ENCODE peak calls at places on chromosomes 2 and 18, in four cellular contexts. B, M, F and Q are unnamed samples.

GRCh38 chr2:223696719-223697118 is 94.6 kb upstream of the SCG2 start:
- DNase-seq in M (no peak), F (no peak), B (no peak), Q (no peak)

GRCh38 chr18:48786621-48787522 is 163.9 kb downstream of the SMAD7 start:
- DNase-seq in B (no peak), F (no peak), M (no peak), Q (no peak)

GRCh38 chr2:4255491-4255890 is 552.1 kb downstream of the DCDC2C start:
- DNase-seq in F (no peak), M (no peak), B (no peak), Q (no peak)

GRCh38 chr2:74017181-74017580 is 32.5 kb downstream of the TET3 start:
- DNase-seq in B (no peak), M (no peak), F (no peak), Q (no peak)

GRCh38 chr2:219289537-219290361 is 10.6 kb downstream of the DNAJB2 start:
- DNase-seq in M (no peak), B (no peak), F (no peak), Q (no peak)

GRCh38 chr2:54566896-54567295 is 110.8 kb downstream of the SPTBN1 start:
- DNase-seq in B (no peak), M (no peak), F (no peak), Q (no peak)

GRCh38 chr2:186256540-186256939 is 229.5 kb upstream of the ZC3H15 start:
- DNase-seq in B (peak), M (no peak), F (peak), Q (peak)

GRCh38 chr2:141554810-141555209 is 576.0 kb downstream of the LRP1B start:
- DNase-seq in M (no peak), B (peak), F (no peak), Q (peak)

GRCh38 chr2:343355-343754 is 55.5 kb upstream of the ALKAL2 start:
- DNase-seq in M (no peak), F (no peak), B (no peak), Q (no peak)

GRCh38 chr2:97011977-97012569 is 25.7 kb upstream of the FAM178B start:
- DNase-seq in B (peak), M (no peak), F (peak), Q (no peak)

GRCh38 chr2:74975016-74975415 is 16.6 kb downstream of the POLE4 start:
- DNase-seq in M (no peak), B (no peak), F (no peak), Q (no peak)